ENCODE peak calls at places on chromosome 5, in ten cellular contexts. H, C, N, F, Z, O, Q, T, E and P are unnamed samples.

GRCh38 chr5:63603001-63603400 is 359.2 kb downstream of the HTR1A start:
- DNase-seq in E (no peak), Z (no peak), H (no peak), Q (no peak), T (no peak), F (no peak), O (no peak), C (no peak), N (no peak), P (no peak)

GRCh38 chr5:54090495-54091084 is 219.8 kb downstream of the ARL15 start:
- DNase-seq in H (no peak), F (no peak), Z (no peak), T (peak; percentile 15), C (peak; percentile 72), Q (no peak), N (peak; percentile 27), O (no peak), E (peak; percentile 2), P (no peak)

GRCh38 chr5:163190762-163191161 is 246.6 kb upstream of the CCNG1 start:
- DNase-seq in T (no peak), Z (no peak), Q (no peak), O (no peak), N (no peak), E (no peak), H (no peak), C (no peak), F (no peak), P (no peak)

GRCh38 chr5:19047277-19047676 is 940.7 kb downstream of the CDH18 start:
- DNase-seq in E (no peak), T (no peak), N (peak; percentile 63), C (no peak), H (no peak), Z (no peak), Q (no peak), O (no peak), F (no peak), P (no peak)

GRCh38 chr5:146301666-146302065 is 37.0 kb upstream of the POU4F3 start:
- DNase-seq in F (no peak), Q (no peak), N (no peak), O (no peak), Z (no peak), C (no peak), T (no peak), E (no peak), H (no peak), P (no peak)

GRCh38 chr5:476102-476813 is 33.3 kb downstream of the EXOC3 start:
- DNase-seq in E (no peak), N (no peak), T (no peak), H (peak; percentile 58), C (no peak), Q (no peak), Z (no peak), O (no peak), F (no peak), P (no peak)

GRCh38 chr5:111853748-111854147 is 96.8 kb upstream of the NREP start:
- DNase-seq in N (no peak), Q (no peak), E (no peak), Z (no peak), T (no peak), H (no peak), F (no peak), O (peak; percentile 62), C (peak; percentile 61), P (no peak)

GRCh38 chr5:79962580-79963222 is 28.4 kb downstream of the MTX3 start:
- DNase-seq in C (no peak), T (no peak), E (no peak), N (no peak), Z (no peak), F (no peak), Q (no peak), O (no peak), H (no peak), P (no peak)

GRCh38 chr5:107560377-107560776 is 110.4 kb downstream of the EFNA5 start:
- DNase-seq in Q (no peak), C (no peak), F (no peak), T (no peak), O (no peak), N (no peak), H (no peak), Z (no peak), E (no peak), P (no peak)

DNA sequence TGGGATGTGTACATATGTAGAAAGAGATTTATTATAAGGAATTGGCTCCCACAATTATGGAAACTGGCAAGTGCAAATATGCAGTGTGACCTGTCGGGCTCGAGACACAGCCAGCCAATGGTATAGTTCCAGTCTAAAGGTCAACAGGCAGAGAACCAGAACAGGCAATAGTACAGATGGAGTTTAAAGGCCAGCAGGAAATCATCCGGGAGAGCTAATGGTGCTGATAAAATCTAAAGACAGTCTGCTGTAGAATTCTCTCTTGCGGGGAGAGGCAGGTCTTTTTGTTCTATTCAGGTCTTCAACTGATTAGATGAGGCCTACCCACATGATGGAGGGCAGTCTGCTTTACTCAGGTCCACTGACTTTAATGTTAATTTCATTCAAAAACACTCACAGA is 21.8 kb downstream of the ANKRD31 start:
- DNase-seq in N (no peak), E (peak; percentile 16), O (no peak), C (no peak), Z (no peak), Q (no peak), F (no peak), H (no peak), T (no peak), P (peak; percentile 63)
- TF ChIP-seq CTCF in N (no peak), E (no peak), O (no peak), C (no peak), Z (no peak), Q (no peak), F (no peak), H (no peak), T (no peak), P (no peak)

GRCh38 chr5:98786178-98786853 is 12.9 kb downstream of the RGMB start:
- DNase-seq in O (no peak), Z (no peak), F (no peak), Q (no peak), C (peak; percentile 72), T (no peak), N (no peak), H (no peak), E (no peak), P (no peak)
- H3K4me1 ChIP-seq in O (no peaks in the 10 kb centered on the region), Z (peaks cover 2% of the 10 kb centered on the region), F (peaks cover 47% of the 10 kb centered on the region), Q (no peaks in the 10 kb centered on the region), C (peaks cover 14% of the 10 kb centered on the region), T (no peaks in the 10 kb centered on the region), N (peaks cover 63% of the 10 kb centered on the region), H (no peaks in the 10 kb centered on the region), E (no peaks in the 10 kb centered on the region), P (no peaks in the 10 kb centered on the region)

GRCh38 chr5:14332746-14333145 is 189.6 kb downstream of the TRIO start:
- DNase-seq in H (no peak), T (no peak), Q (no peak), Z (no peak), O (no peak), E (no peak), N (no peak), F (no peak), C (no peak), P (no peak)
- H3K4me3 ChIP-seq in H (no peak overlapping the region), T (no peak overlapping the region), Q (no peak overlapping the region), Z (no peak overlapping the region), O (no peak overlapping the region), E (no peak overlapping the region), N (no peak overlapping the region), F (no peak overlapping the region), C (no peak overlapping the region), P (no peak overlapping the region)

DNA sequence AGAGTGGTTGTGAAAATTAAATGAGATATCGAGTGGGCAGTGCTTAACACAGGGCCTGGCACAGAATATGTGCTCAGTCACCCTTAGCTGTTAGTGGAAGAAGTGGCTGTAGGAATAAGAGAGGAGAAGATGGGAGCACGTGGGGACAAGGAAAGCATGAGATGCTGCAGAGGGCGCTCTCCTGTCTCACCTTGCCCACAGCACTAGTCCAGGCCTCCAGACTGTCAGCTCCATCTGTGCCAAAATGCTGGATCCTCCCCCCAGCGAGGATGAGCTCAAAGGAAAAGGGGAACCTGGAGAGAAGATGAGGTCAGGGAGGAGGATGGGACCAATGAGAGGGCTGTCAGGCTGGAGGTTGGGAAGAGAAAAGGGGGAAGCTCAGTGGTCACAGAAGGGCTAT is 12.5 kb downstream of the ARAP3 start:
- DNase-seq in E (no peak), F (no peak), Z (no peak), O (no peak), Q (no peak), N (peak; percentile 61), T (no peak), H (no peak), C (no peak), P (no peak)
- TF ChIP-seq CTCF in E (no peak), F (no peak), Z (no peak), O (peak; percentile 44), Q (no peak), N (peak; percentile 50), T (peak; percentile 33), H (no peak), C (no peak), P (no peak)

DNA sequence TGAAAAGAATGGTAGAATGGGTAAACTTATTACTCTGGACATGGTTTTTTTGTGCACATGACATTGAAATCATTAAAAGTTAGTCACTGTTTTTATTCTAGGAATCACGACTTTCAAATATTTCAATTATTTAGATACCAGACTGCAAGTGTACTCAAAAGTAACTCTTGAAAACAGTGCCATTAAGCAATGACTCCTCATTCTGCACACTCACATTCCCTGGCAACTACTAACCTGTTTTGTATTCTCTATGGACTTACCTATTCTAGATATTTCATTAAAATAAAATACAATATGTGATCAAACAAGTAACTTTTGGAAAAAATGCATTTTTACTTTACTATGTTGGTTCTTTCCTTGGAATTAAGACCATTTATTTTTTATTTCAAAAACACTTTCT is 607.0 kb downstream of the PDE4D start:
- DNase-seq in Q (no peak), O (no peak), Z (no peak), T (no peak), H (no peak), E (no peak), F (no peak), N (no peak), C (no peak), P (no peak)
- H3K4me1 ChIP-seq in Q (peaks cover 3% of the 10 kb centered on the region), O (no peaks in the 10 kb centered on the region), Z (no peaks in the 10 kb centered on the region), T (no peaks in the 10 kb centered on the region), H (no peaks in the 10 kb centered on the region), E (no peaks in the 10 kb centered on the region), F (no peaks in the 10 kb centered on the region), N (no peaks in the 10 kb centered on the region), C (no peaks in the 10 kb centered on the region), P (peaks cover 21% of the 10 kb centered on the region)